ENCODE peak calls at places on chromosomes 6 and 20, in six cellular contexts. One of them, this sample, is unnamed.

GRCh38 chr6:125940691-125941090 is 15.9 kb upstream of the HINT3 start:
- DNase-seq in HepG2: no peak
- DNase-seq in GM12891: no peak
- DNase-seq in K562: no peak
- DNase-seq in SK-N-SH: no peak
- DNase-seq in H1: no peak
- DNase-seq in this sample: no peak

GRCh38 chr6:156713548-156713947 is 63.6 kb upstream of the ARID1B start:
- DNase-seq in HepG2: no peak
- DNase-seq in GM12891: no peak
- DNase-seq in K562: no peak
- DNase-seq in SK-N-SH: no peak
- DNase-seq in H1: no peak
- DNase-seq in this sample: no peak

GRCh38 chr6:26126394-26127221 is 39.4 kb downstream of the HFE start:
- DNase-seq in HepG2: no peak
- DNase-seq in GM12891: no peak
- DNase-seq in K562: no peak
- DNase-seq in SK-N-SH: no peak
- DNase-seq in H1: no peak
- DNase-seq in this sample: no peak

GRCh38 chr6:22470454-22471368 is 98.7 kb upstream of the HDGFL1 start:
- DNase-seq in HepG2: no peak
- DNase-seq in GM12891: no peak
- DNase-seq in K562: no peak
- DNase-seq in SK-N-SH: peak
- DNase-seq in H1: no peak
- DNase-seq in this sample: no peak

GRCh38 chr6:16635810-16636602 is 125.3 kb downstream of the ATXN1 start:
- DNase-seq in HepG2: peak
- DNase-seq in GM12891: no peak
- DNase-seq in K562: no peak
- DNase-seq in SK-N-SH: no peak
- DNase-seq in H1: no peak
- DNase-seq in this sample: no peak

GRCh38 chr20:10777713-10778112 is 103.9 kb upstream of the JAG1 start:
- DNase-seq in HepG2: no peak
- DNase-seq in GM12891: no peak
- DNase-seq in K562: no peak
- DNase-seq in SK-N-SH: no peak
- DNase-seq in H1: no peak
- DNase-seq in this sample: no peak

GRCh38 chr6:40407239-40407638 is 179.9 kb downstream of the LRFN2 start:
- DNase-seq in HepG2: no peak
- DNase-seq in GM12891: no peak
- DNase-seq in K562: no peak
- DNase-seq in SK-N-SH: no peak
- DNase-seq in H1: no peak
- DNase-seq in this sample: no peak

GRCh38 chr6:133764011-133764812 is 124.7 kb upstream of the TCF21 start:
- DNase-seq in HepG2: no peak
- DNase-seq in GM12891: no peak
- DNase-seq in K562: no peak
- DNase-seq in SK-N-SH: no peak
- DNase-seq in H1: no peak
- DNase-seq in this sample: no peak

GRCh38 chr20:60835883-60836282 is 416.2 kb upstream of the CDH4 start:
- DNase-seq in HepG2: no peak
- DNase-seq in GM12891: no peak
- DNase-seq in K562: no peak
- DNase-seq in SK-N-SH: no peak
- DNase-seq in H1: no peak
- DNase-seq in this sample: no peak

GRCh38 chr6:158834675-158835385 is 15.7 kb upstream of the EZR start:
- DNase-seq in HepG2: no peak
- DNase-seq in GM12891: no peak
- DNase-seq in K562: no peak
- DNase-seq in SK-N-SH: no peak
- DNase-seq in H1: no peak
- DNase-seq in this sample: no peak

GRCh38 chr6:158828807-158829206 is 9.6 kb upstream of the EZR start:
- DNase-seq in HepG2: no peak
- DNase-seq in GM12891: no peak
- DNase-seq in K562: no peak
- DNase-seq in SK-N-SH: no peak
- DNase-seq in H1: no peak
- DNase-seq in this sample: no peak

GRCh38 chr6:158830736-158831135 is 11.6 kb upstream of the EZR start:
- DNase-seq in HepG2: no peak
- DNase-seq in GM12891: no peak
- DNase-seq in K562: no peak
- DNase-seq in SK-N-SH: no peak
- DNase-seq in H1: no peak
- DNase-seq in this sample: no peak

GRCh38 chr6:158835616-158836221 is 16.6 kb upstream of the EZR start:
- DNase-seq in HepG2: peak
- DNase-seq in GM12891: no peak
- DNase-seq in K562: peak
- DNase-seq in SK-N-SH: no peak
- DNase-seq in H1: no peak
- DNase-seq in this sample: no peak

DNA sequence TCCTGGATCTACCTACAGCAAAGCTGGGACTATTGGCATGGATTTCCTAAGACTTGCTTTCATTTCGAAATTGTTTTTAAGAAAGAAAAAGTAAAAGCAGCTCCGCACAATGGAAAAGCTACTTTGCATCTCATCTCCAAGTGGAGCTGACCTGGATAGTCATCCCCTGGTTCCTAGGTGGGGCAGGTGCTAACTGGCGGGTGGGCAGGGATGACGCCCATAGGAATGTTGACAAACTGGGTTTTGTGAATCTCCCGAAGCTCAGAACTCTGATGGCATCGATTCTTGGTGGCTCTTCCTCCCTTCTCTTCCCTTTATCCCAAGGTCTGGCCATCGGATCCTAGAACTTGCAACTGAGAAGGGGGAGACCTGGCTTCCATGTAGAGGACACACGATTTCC is 12.4 kb upstream of the EZR start:
- DNase-seq in HepG2: no peak
- DNase-seq in GM12891: no peak
- DNase-seq in K562: no peak
- DNase-seq in SK-N-SH: no peak
- DNase-seq in H1: no peak
- DNase-seq in this sample: no peak
- TF ChIP-seq POLR2AphosphoS5 in HepG2: no peak
- TF ChIP-seq POLR2AphosphoS5 in GM12891: no peak
- TF ChIP-seq POLR2AphosphoS5 in K562: no peak
- TF ChIP-seq POLR2AphosphoS5 in SK-N-SH: no peak
- TF ChIP-seq POLR2AphosphoS5 in H1: no peak
- TF ChIP-seq POLR2AphosphoS5 in this sample: no peak

GRCh38 chr6:140541288-140541687 is 1166.8 kb upstream of the CITED2 start:
- DNase-seq in HepG2: no peak
- DNase-seq in GM12891: no peak
- DNase-seq in K562: no peak
- DNase-seq in SK-N-SH: no peak
- DNase-seq in H1: no peak
- DNase-seq in this sample: no peak

GRCh38 chr6:140544431-140544830 is 1170.0 kb upstream of the CITED2 start:
- DNase-seq in HepG2: no peak
- DNase-seq in GM12891: no peak
- DNase-seq in K562: no peak
- DNase-seq in SK-N-SH: no peak
- DNase-seq in H1: no peak
- DNase-seq in this sample: no peak

GRCh38 chr6:140542858-140543257 is 1168.4 kb upstream of the CITED2 start:
- DNase-seq in HepG2: no peak
- DNase-seq in GM12891: no peak
- DNase-seq in K562: no peak
- DNase-seq in SK-N-SH: no peak
- DNase-seq in H1: no peak
- DNase-seq in this sample: no peak

GRCh38 chr6:140548379-140548778 is 1173.9 kb upstream of the CITED2 start:
- DNase-seq in HepG2: no peak
- DNase-seq in GM12891: no peak
- DNase-seq in K562: no peak
- DNase-seq in SK-N-SH: no peak
- DNase-seq in H1: no peak
- DNase-seq in this sample: no peak

DNA sequence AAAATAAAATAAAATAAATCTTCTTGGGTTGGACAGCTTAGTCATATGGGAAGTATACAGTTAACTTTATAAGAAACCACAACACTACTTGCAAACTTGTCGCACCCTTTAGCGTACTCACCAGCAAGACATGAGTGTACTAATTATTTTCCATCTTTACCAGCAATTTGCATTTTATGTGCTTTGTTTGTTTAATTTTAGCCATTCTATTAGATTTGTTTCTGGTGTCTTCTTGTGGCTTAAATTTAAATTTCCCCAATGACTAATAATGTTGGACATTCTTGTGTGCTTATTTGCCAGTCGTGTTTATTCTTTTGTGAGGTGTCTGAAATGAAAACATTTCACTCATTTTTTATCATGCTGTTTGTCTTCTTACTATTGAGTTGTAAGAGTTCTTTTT is 1172.2 kb upstream of the CITED2 start:
- DNase-seq in HepG2: no peak
- DNase-seq in GM12891: no peak
- DNase-seq in K562: no peak
- DNase-seq in SK-N-SH: no peak
- DNase-seq in H1: no peak
- DNase-seq in this sample: no peak
- TF ChIP-seq TAF1 in HepG2: no peak
- TF ChIP-seq TAF1 in GM12891: no peak
- TF ChIP-seq TAF1 in K562: no peak
- TF ChIP-seq TAF1 in SK-N-SH: no peak
- TF ChIP-seq TAF1 in H1: no peak
- TF ChIP-seq TAF1 in this sample: no peak

GRCh38 chr6:166952122-166952521 is 4.2 kb downstream of the RNASET2 start:
- DNase-seq in HepG2: no peak
- DNase-seq in GM12891: no peak
- DNase-seq in K562: no peak
- DNase-seq in SK-N-SH: no peak
- DNase-seq in H1: no peak
- DNase-seq in this sample: no peak

GRCh38 chr6:166952567-166953464 is 3.5 kb downstream of the RNASET2 start:
- DNase-seq in HepG2: no peak
- DNase-seq in GM12891: no peak
- DNase-seq in K562: no peak
- DNase-seq in SK-N-SH: no peak
- DNase-seq in H1: no peak
- DNase-seq in this sample: no peak

GRCh38 chr6:166949533-166950442 is 6.6 kb downstream of the RNASET2 start:
- DNase-seq in HepG2: no peak
- DNase-seq in GM12891: no peak
- DNase-seq in K562: no peak
- DNase-seq in SK-N-SH: no peak
- DNase-seq in H1: no peak
- DNase-seq in this sample: no peak

GRCh38 chr6:166951670-166952060 is 4.7 kb downstream of the RNASET2 start:
- DNase-seq in HepG2: no peak
- DNase-seq in GM12891: no peak
- DNase-seq in K562: no peak
- DNase-seq in SK-N-SH: no peak
- DNase-seq in H1: no peak
- DNase-seq in this sample: no peak

GRCh38 chr6:166950443-166950821 is 5.9 kb downstream of the RNASET2 start:
- DNase-seq in HepG2: no peak
- DNase-seq in GM12891: no peak
- DNase-seq in K562: no peak
- DNase-seq in SK-N-SH: no peak
- DNase-seq in H1: no peak
- DNase-seq in this sample: no peak
- TF ChIP-seq POLR2AphosphoS5 in HepG2: no peak
- TF ChIP-seq POLR2AphosphoS5 in GM12891: peak
- TF ChIP-seq POLR2AphosphoS5 in K562: no peak
- TF ChIP-seq POLR2AphosphoS5 in SK-N-SH: no peak
- TF ChIP-seq POLR2AphosphoS5 in H1: no peak
- TF ChIP-seq POLR2AphosphoS5 in this sample: peak

DNA sequence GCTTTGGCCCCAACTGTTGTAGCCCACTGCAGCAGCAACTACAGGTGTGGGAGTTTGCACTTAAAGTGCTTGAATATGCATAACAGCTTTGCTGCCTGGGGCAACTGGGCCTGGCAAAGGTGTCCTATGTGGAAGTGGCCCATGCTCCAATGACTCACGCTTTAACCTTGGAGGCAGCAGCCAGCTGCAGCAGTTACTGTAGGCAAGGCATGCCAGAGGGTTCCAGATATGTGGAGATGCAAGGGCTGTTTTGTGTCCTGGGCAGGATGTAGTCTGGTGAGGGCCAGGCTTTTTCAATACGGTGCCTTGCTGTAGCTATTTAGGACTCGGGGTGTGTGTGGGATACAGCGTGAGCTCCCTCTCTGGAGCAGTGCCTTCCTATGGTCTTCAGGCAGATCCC is 150.3 kb downstream of the NKAIN2 start:
- DNase-seq in HepG2: no peak
- DNase-seq in GM12891: no peak
- DNase-seq in K562: no peak
- DNase-seq in SK-N-SH: no peak
- DNase-seq in H1: no peak
- DNase-seq in this sample: no peak
- TF ChIP-seq TAF1 in HepG2: no peak
- TF ChIP-seq TAF1 in GM12891: no peak
- TF ChIP-seq TAF1 in K562: no peak
- TF ChIP-seq TAF1 in SK-N-SH: no peak
- TF ChIP-seq TAF1 in H1: no peak
- TF ChIP-seq TAF1 in this sample: no peak